ENCODE peak calls at places on chromosome 22, in eight cellular contexts. One of them, this sample, is unnamed.
A peak's percentile ranks its signal among the peaks of the same experiment; 100 is the strongest.

GRCh38 chr22:23357028-23357427 is 176.7 kb downstream of the BCR start:
- DNase-seq in GM23248: no peak
- DNase-seq in HCT116: no peak
- DNase-seq in neural progenitor cell: no peak
- DNase-seq in SK-N-SH: no peak
- DNase-seq in GM23338: no peak
- DNase-seq in PC-3: no peak
- DNase-seq in hepatocyte: no peak
- DNase-seq in this sample: no peak

GRCh38 chr22:46914916-46915894 is 152.8 kb downstream of the TBC1D22A start:
- DNase-seq in HCT116: no peak
- DNase-seq in neural progenitor cell: no peak
- DNase-seq in SK-N-SH: no peak
- DNase-seq in GM23338: no peak
- DNase-seq in GM23248: no peak
- DNase-seq in PC-3: no peak
- DNase-seq in hepatocyte: no peak
- DNase-seq in this sample: no peak

GRCh38 chr22:50694099-50694498 is 21.5 kb downstream of the SHANK3 start:
- DNase-seq in GM23248: peak; percentile 41
- DNase-seq in neural progenitor cell: no peak
- DNase-seq in hepatocyte: no peak
- DNase-seq in PC-3: peak; percentile 25
- DNase-seq in HCT116: no peak
- DNase-seq in SK-N-SH: no peak
- DNase-seq in GM23338: no peak
- DNase-seq in this sample: no peak

GRCh38 chr22:41840216-41840615 is 7.3 kb downstream of the SREBF2 start:
- DNase-seq in hepatocyte: no peak
- DNase-seq in neural progenitor cell: no peak
- DNase-seq in GM23248: no peak
- DNase-seq in HCT116: no peak
- DNase-seq in GM23338: no peak
- DNase-seq in SK-N-SH: no peak
- DNase-seq in PC-3: no peak
- DNase-seq in this sample: no peak

GRCh38 chr22:46051646-46052045 is 74.7 kb upstream of the WNT7B start:
- DNase-seq in PC-3: no peak
- DNase-seq in HCT116: no peak
- DNase-seq in SK-N-SH: no peak
- DNase-seq in GM23248: no peak
- DNase-seq in neural progenitor cell: no peak
- DNase-seq in GM23338: no peak
- DNase-seq in hepatocyte: no peak
- DNase-seq in this sample: no peak

GRCh38 chr22:37336474-37337028 is 54.2 kb downstream of the CYTH4 start:
- DNase-seq in neural progenitor cell: no peak
- DNase-seq in GM23338: no peak
- DNase-seq in SK-N-SH: no peak
- DNase-seq in GM23248: no peak
- DNase-seq in HCT116: no peak
- DNase-seq in hepatocyte: no peak
- DNase-seq in PC-3: peak; percentile 67
- DNase-seq in this sample: no peak

GRCh38 chr22:42966389-42966998 is 48.5 kb downstream of the PACSIN2 start:
- DNase-seq in SK-N-SH: no peak
- DNase-seq in GM23338: no peak
- DNase-seq in PC-3: no peak
- DNase-seq in GM23248: peak; percentile 55
- DNase-seq in neural progenitor cell: no peak
- DNase-seq in hepatocyte: no peak
- DNase-seq in HCT116: no peak
- DNase-seq in this sample: no peak

GRCh38 chr22:21698430-21699329 is 32.9 kb downstream of the PPIL2 start:
- DNase-seq in PC-3: no peak
- DNase-seq in HCT116: no peak
- DNase-seq in SK-N-SH: no peak
- DNase-seq in neural progenitor cell: peak; percentile 51
- DNase-seq in GM23338: peak; percentile 49
- DNase-seq in GM23248: no peak
- DNase-seq in hepatocyte: no peak
- DNase-seq in this sample: no peak

GRCh38 chr22:42388130-42388797 is 43.9 kb downstream of the NFAM1 start:
- DNase-seq in neural progenitor cell: peak; percentile 75
- DNase-seq in SK-N-SH: peak; percentile 84
- DNase-seq in hepatocyte: no peak
- DNase-seq in PC-3: peak; percentile 9
- DNase-seq in HCT116: no peak
- DNase-seq in GM23248: peak; percentile 25
- DNase-seq in GM23338: peak; percentile 58
- DNase-seq in this sample: peak; percentile 15

GRCh38 chr22:41597635-41597953 is 8.0 kb upstream of the PMM1 start:
- DNase-seq in GM23338: no peak
- DNase-seq in hepatocyte: no peak
- DNase-seq in HCT116: no peak
- DNase-seq in GM23248: no peak
- DNase-seq in SK-N-SH: no peak
- DNase-seq in PC-3: no peak
- DNase-seq in neural progenitor cell: no peak
- DNase-seq in this sample: no peak

GRCh38 chr22:23397008-23397617 is 183.0 kb downstream of the IGLL1 start:
- DNase-seq in GM23338: no peak
- DNase-seq in PC-3: no peak
- DNase-seq in hepatocyte: no peak
- DNase-seq in neural progenitor cell: no peak
- DNase-seq in SK-N-SH: no peak
- DNase-seq in GM23248: no peak
- DNase-seq in HCT116: no peak
- DNase-seq in this sample: no peak

DNA sequence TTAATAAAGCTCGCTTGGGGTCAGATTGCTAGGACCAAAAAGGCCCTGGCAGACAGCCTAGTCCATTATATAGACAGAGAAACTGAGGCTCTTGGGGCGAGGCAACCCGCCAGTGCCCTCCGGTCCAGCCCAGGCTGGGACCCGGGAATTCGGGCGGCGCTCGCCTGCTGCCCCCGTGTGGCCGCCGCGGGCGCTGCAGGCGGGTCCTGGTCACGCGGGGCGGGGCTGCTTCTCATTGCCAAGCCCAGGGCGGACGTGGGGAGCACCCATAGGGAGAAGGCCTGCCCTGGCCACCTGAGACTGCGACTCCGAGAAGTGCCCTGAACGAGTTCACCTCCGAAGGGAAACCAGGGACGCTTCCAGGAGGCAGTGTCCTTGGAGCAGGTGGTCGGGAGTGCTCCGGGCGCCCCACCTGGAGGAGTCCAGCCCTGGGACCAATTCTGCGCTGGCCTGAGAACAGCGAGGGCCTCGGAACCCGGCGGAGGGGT is 36.0 kb upstream of the CSNK1E start:
- DNase-seq in neural progenitor cell: peak; percentile 70
- DNase-seq in GM23338: peak; percentile 85
- DNase-seq in PC-3: peak; percentile 63
- DNase-seq in hepatocyte: peak; percentile 75
- DNase-seq in HCT116: peak; percentile 8
- DNase-seq in SK-N-SH: peak; percentile 88
- DNase-seq in GM23248: peak; percentile 75
- DNase-seq in this sample: peak; percentile 63
- H3K4me1 ChIP-seq in neural progenitor cell: no peaks in the 10 kb centered on the region
- H3K4me1 ChIP-seq in GM23338: peaks cover 34% of the 10 kb centered on the region
- H3K4me1 ChIP-seq in PC-3: peaks cover 6% of the 10 kb centered on the region
- H3K4me1 ChIP-seq in hepatocyte: no peaks in the 10 kb centered on the region
- H3K4me1 ChIP-seq in HCT116: peaks cover 6% of the 10 kb centered on the region
- H3K4me1 ChIP-seq in SK-N-SH: no peaks in the 10 kb centered on the region
- H3K4me1 ChIP-seq in GM23248: no peaks in the 10 kb centered on the region
- H3K4me1 ChIP-seq in this sample: no peaks in the 10 kb centered on the region

GRCh38 chr22:40067639-40068038 is 72.9 kb downstream of the FAM83F start:
- DNase-seq in PC-3: no peak
- DNase-seq in SK-N-SH: no peak
- DNase-seq in GM23338: no peak
- DNase-seq in GM23248: no peak
- DNase-seq in hepatocyte: no peak
- DNase-seq in HCT116: no peak
- DNase-seq in neural progenitor cell: no peak
- DNase-seq in this sample: no peak
- TF ChIP-seq EZH2phosphoT487 in PC-3: no peak
- TF ChIP-seq EZH2phosphoT487 in SK-N-SH: no peak
- TF ChIP-seq EZH2phosphoT487 in GM23338: no peak
- TF ChIP-seq EZH2phosphoT487 in GM23248: no peak
- TF ChIP-seq EZH2phosphoT487 in hepatocyte: no peak
- TF ChIP-seq EZH2phosphoT487 in HCT116: no peak
- TF ChIP-seq EZH2phosphoT487 in neural progenitor cell: no peak
- TF ChIP-seq EZH2phosphoT487 in this sample: no peak

GRCh38 chr22:20239063-20239950 is 28.8 kb downstream of the RTN4R start:
- DNase-seq in HCT116: no peak
- DNase-seq in hepatocyte: peak; percentile 34
- DNase-seq in neural progenitor cell: no peak
- DNase-seq in GM23248: peak; percentile 40
- DNase-seq in PC-3: no peak
- DNase-seq in SK-N-SH: no peak
- DNase-seq in GM23338: no peak
- DNase-seq in this sample: no peak
- H3K4me1 ChIP-seq in HCT116: peaks cover 12% of the 10 kb centered on the region
- H3K4me1 ChIP-seq in hepatocyte: peaks cover 32% of the 10 kb centered on the region
- H3K4me1 ChIP-seq in neural progenitor cell: peaks cover 17% of the 10 kb centered on the region
- H3K4me1 ChIP-seq in GM23248: peaks cover 5% of the 10 kb centered on the region
- H3K4me1 ChIP-seq in PC-3: peaks cover 4% of the 10 kb centered on the region
- H3K4me1 ChIP-seq in SK-N-SH: no peaks in the 10 kb centered on the region
- H3K4me1 ChIP-seq in GM23338: peaks cover 4% of the 10 kb centered on the region
- H3K4me1 ChIP-seq in this sample: peaks cover 12% of the 10 kb centered on the region

GRCh38 chr22:48278620-48279464 is 1516.4 kb downstream of the TBC1D22A start:
- DNase-seq in PC-3: no peak
- DNase-seq in GM23338: no peak
- DNase-seq in neural progenitor cell: no peak
- DNase-seq in HCT116: no peak
- DNase-seq in GM23248: no peak
- DNase-seq in SK-N-SH: no peak
- DNase-seq in hepatocyte: no peak
- DNase-seq in this sample: no peak

GRCh38 chr22:48275412-48275811 is 1513.0 kb downstream of the TBC1D22A start:
- DNase-seq in GM23248: no peak
- DNase-seq in GM23338: no peak
- DNase-seq in SK-N-SH: no peak
- DNase-seq in hepatocyte: no peak
- DNase-seq in HCT116: no peak
- DNase-seq in PC-3: no peak
- DNase-seq in neural progenitor cell: no peak
- DNase-seq in this sample: no peak

GRCh38 chr22:48279465-48279765 is 1517.0 kb downstream of the TBC1D22A start:
- DNase-seq in hepatocyte: no peak
- DNase-seq in GM23338: no peak
- DNase-seq in HCT116: no peak
- DNase-seq in SK-N-SH: no peak
- DNase-seq in PC-3: no peak
- DNase-seq in GM23248: no peak
- DNase-seq in neural progenitor cell: no peak
- DNase-seq in this sample: no peak

GRCh38 chr22:48277868-48278581 is 1515.6 kb downstream of the TBC1D22A start:
- DNase-seq in SK-N-SH: no peak
- DNase-seq in hepatocyte: peak; percentile 50
- DNase-seq in PC-3: no peak
- DNase-seq in neural progenitor cell: no peak
- DNase-seq in GM23338: no peak
- DNase-seq in HCT116: no peak
- DNase-seq in GM23248: no peak
- DNase-seq in this sample: no peak

GRCh38 chr22:48276933-48277867 is 1514.8 kb downstream of the TBC1D22A start:
- DNase-seq in neural progenitor cell: no peak
- DNase-seq in GM23248: no peak
- DNase-seq in HCT116: no peak
- DNase-seq in SK-N-SH: no peak
- DNase-seq in GM23338: no peak
- DNase-seq in hepatocyte: peak; percentile 53
- DNase-seq in PC-3: no peak
- DNase-seq in this sample: no peak
- TF ChIP-seq EZH2phosphoT487 in neural progenitor cell: no peak
- TF ChIP-seq EZH2phosphoT487 in GM23248: no peak
- TF ChIP-seq EZH2phosphoT487 in HCT116: no peak
- TF ChIP-seq EZH2phosphoT487 in SK-N-SH: no peak
- TF ChIP-seq EZH2phosphoT487 in GM23338: no peak
- TF ChIP-seq EZH2phosphoT487 in hepatocyte: no peak
- TF ChIP-seq EZH2phosphoT487 in PC-3: no peak
- TF ChIP-seq EZH2phosphoT487 in this sample: no peak

GRCh38 chr22:35308480-35308945 is 8.8 kb downstream of the TOM1 start:
- DNase-seq in GM23248: no peak
- DNase-seq in SK-N-SH: no peak
- DNase-seq in hepatocyte: no peak
- DNase-seq in neural progenitor cell: no peak
- DNase-seq in GM23338: no peak
- DNase-seq in PC-3: no peak
- DNase-seq in HCT116: no peak
- DNase-seq in this sample: peak; percentile 36
- H3K4me1 ChIP-seq in GM23248: peaks cover 26% of the 10 kb centered on the region
- H3K4me1 ChIP-seq in SK-N-SH: peaks cover 18% of the 10 kb centered on the region
- H3K4me1 ChIP-seq in hepatocyte: peaks cover 31% of the 10 kb centered on the region
- H3K4me1 ChIP-seq in neural progenitor cell: peaks cover 25% of the 10 kb centered on the region
- H3K4me1 ChIP-seq in GM23338: peaks cover 4% of the 10 kb centered on the region
- H3K4me1 ChIP-seq in PC-3: peaks cover 23% of the 10 kb centered on the region
- H3K4me1 ChIP-seq in HCT116: peaks cover 39% of the 10 kb centered on the region
- H3K4me1 ChIP-seq in this sample: peaks cover 55% of the 10 kb centered on the region

DNA sequence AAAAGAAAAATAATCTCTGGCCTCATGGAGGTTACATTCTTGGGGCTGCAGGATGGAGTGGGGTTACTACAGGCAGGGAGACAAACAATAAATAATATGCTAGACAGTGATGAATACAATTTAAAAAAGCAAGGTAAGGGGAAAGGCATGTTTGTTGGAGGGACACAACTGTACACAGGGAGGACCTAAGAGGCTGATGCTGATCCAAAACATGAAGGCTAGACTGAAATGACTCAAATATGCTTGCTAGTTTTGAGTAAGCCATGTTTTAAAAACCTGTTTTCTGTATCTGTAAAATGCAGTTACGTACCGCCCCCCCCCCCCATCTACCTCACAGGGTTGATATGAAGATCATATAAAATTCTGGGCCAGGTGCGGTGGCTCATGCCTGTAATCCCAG is 44.0 kb downstream of the EIF4ENIF1 start:
- DNase-seq in PC-3: no peak
- DNase-seq in SK-N-SH: no peak
- DNase-seq in neural progenitor cell: no peak
- DNase-seq in hepatocyte: no peak
- DNase-seq in HCT116: no peak
- DNase-seq in GM23338: no peak
- DNase-seq in GM23248: no peak
- DNase-seq in this sample: no peak
- TF ChIP-seq EZH2phosphoT487 in PC-3: no peak
- TF ChIP-seq EZH2phosphoT487 in SK-N-SH: no peak
- TF ChIP-seq EZH2phosphoT487 in neural progenitor cell: no peak
- TF ChIP-seq EZH2phosphoT487 in hepatocyte: no peak
- TF ChIP-seq EZH2phosphoT487 in HCT116: no peak
- TF ChIP-seq EZH2phosphoT487 in GM23338: no peak
- TF ChIP-seq EZH2phosphoT487 in GM23248: no peak
- TF ChIP-seq EZH2phosphoT487 in this sample: no peak